ENCODE peak calls at places on chromosomes 3 and 15, in eight cellular contexts. Z, B, U, A, Q, X, W and I are unnamed samples.

GRCh38 chr15:28019594-28020320 is 79.4 kb downstream of the OCA2 start:
- DNase-seq in Q (no peak), X (no peak), W (peak; percentile 54), B (no peak), A (no peak), U (no peak), Z (peak; percentile 35), I (no peak)

GRCh38 chr3:150495563-150496168 is 50.6 kb downstream of the SERP1 start:
- DNase-seq in Q (no peak), Z (peak; percentile 44), U (no peak), A (peak; percentile 85), X (peak; percentile 58), B (no peak), W (peak; percentile 50), I (no peak)

GRCh38 chr3:117278424-117279190 is 569.0 kb downstream of the TUSC7 start:
- DNase-seq in Q (no peak), B (peak; percentile 57), X (peak; percentile 67), Z (no peak), U (peak; percentile 53), W (peak; percentile 33), A (peak; percentile 50), I (peak; percentile 27)

GRCh38 chr3:29285356-29286070 is 4.6 kb downstream of the RBMS3 start:
- DNase-seq in U (no peak), Q (no peak), W (no peak), X (no peak), Z (peak; percentile 28), B (no peak), A (peak; percentile 31), I (no peak)

GRCh38 chr3:64223809-64224570 is 1.3 kb downstream of the PRICKLE2 start:
- DNase-seq in W (no peak), U (no peak), A (no peak), B (no peak), Q (no peak), Z (no peak), X (no peak), I (no peak)

GRCh38 chr3:102980379-102980726 is 545.5 kb downstream of the ZPLD1 start:
- DNase-seq in X (no peak), Q (no peak), A (no peak), U (no peak), Z (no peak), W (no peak), B (no peak), I (no peak)

GRCh38 chr3:177576754-177577153 is 379.5 kb upstream of the TBL1XR1 start:
- DNase-seq in W (no peak), B (no peak), X (no peak), A (no peak), Z (no peak), U (no peak), Q (no peak), I (no peak)

GRCh38 chr3:52237006-52237658 is 1.8 kb downstream of the TWF2 start:
- DNase-seq in X (no peak), U (no peak), A (peak; percentile 70), Z (no peak), Q (no peak), W (no peak), B (no peak), I (no peak)

GRCh38 chr3:64533565-64534317 is 154.1 kb downstream of the ADAMTS9 start:
- DNase-seq in U (peak; percentile 85), B (peak; percentile 86), Q (peak; percentile 84), A (peak; percentile 64), X (peak; percentile 95), Z (peak; percentile 92), W (peak; percentile 82), I (peak; percentile 91)

GRCh38 chr3:36993326-36994283 is at the start of gene MLH1:
- DNase-seq in U (peak; percentile 96), B (peak; percentile 96), A (peak; percentile 100), Z (peak; percentile 100), X (peak; percentile 96), W (peak; percentile 84), Q (peak; percentile 95), I (peak; percentile 100)

GRCh38 chr3:161273589-161274218 is 52.6 kb downstream of the NMD3 start:
- DNase-seq in B (no peak), W (peak; percentile 6), A (peak; percentile 81), X (peak; percentile 72), Z (peak; percentile 37), U (no peak), Q (no peak), I (no peak)

GRCh38 chr3:98057631-98058030 is 22.5 kb upstream of the GABRR3 start:
- DNase-seq in Q (no peak), U (no peak), Z (no peak), B (no peak), X (no peak), A (no peak), W (no peak), I (no peak)

GRCh38 chr3:109195812-109196211 is 59.3 kb downstream of the C3orf85 start:
- DNase-seq in U (no peak), X (no peak), A (peak; percentile 41), W (no peak), B (no peak), Z (peak; percentile 57), Q (no peak), I (no peak)

GRCh38 chr15:53477981-53478766 is 281.3 kb downstream of the WDR72 start:
- DNase-seq in A (no peak), Z (no peak), Q (no peak), X (no peak), B (no peak), W (no peak), U (no peak), I (no peak)

GRCh38 chr3:184299488-184300376 is 691 bp downstream of the PSMD2 start:
- DNase-seq in Q (no peak), Z (peak; percentile 38), A (peak; percentile 50), W (no peak), X (peak; percentile 44), B (no peak), U (no peak), I (no peak)

GRCh38 chr3:24505678-24506560 is 11.3 kb upstream of the THRB start:
- DNase-seq in W (no peak), Z (no peak), X (peak; percentile 54), A (no peak), B (no peak), U (no peak), Q (no peak), I (no peak)

GRCh38 chr3:152360966-152361365 is 92.2 kb downstream of the MBNL1 start:
- DNase-seq in U (no peak), A (no peak), X (no peak), Z (no peak), Q (no peak), W (no peak), B (no peak), I (no peak)

GRCh38 chr3:152357587-152357986 is 88.9 kb downstream of the MBNL1 start:
- DNase-seq in W (no peak), Q (no peak), X (no peak), U (no peak), A (no peak), Z (peak; percentile 39), B (no peak), I (no peak)

GRCh38 chr3:152360303-152360702 is 91.6 kb downstream of the MBNL1 start:
- DNase-seq in Z (no peak), Q (no peak), X (no peak), U (no peak), W (no peak), A (no peak), B (no peak), I (no peak)

GRCh38 chr3:152362086-152362485 is 93.4 kb downstream of the MBNL1 start:
- DNase-seq in B (no peak), Q (no peak), X (no peak), W (no peak), U (no peak), A (no peak), Z (no peak), I (no peak)

DNA sequence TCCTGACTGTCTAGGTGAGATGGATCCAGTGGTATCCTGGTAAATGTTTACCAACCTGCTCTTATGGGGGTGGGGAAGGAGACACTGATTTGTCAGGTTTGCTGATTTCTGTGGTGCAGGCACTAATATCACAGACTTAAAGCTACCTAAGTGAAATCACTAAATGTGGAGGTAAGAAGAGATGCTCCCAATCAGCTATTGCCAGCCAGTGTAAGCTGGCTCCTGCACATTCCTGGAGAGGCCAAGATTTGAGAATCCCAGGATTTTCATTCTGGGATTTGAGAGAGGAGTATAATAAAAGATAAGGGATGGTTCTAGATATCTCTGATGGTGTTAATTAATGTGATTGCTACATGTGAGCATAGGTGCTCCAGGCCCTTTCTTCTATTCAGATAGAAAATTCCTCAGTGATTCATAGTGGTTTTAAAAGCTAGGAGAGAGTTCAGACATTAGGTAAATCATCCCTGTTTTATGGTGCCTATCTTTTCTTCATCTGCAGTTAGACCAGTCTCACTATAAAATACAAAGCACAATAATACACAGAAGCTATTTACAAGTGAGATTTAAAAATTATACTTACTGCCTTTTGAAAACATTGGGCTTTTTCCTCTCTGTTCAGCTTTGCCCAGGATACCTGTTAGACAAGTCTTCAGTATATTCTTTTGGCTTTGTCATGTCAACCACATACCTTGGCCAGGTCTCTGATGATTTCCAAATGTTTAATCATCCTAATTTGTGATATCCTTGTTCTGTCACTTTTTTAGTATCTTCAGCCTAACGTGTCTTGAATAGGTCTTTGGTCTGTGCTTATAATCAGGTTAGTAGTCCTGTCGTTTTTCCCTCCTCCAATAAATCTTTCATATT is 90.9 kb downstream of the MBNL1 start:
- DNase-seq in W (no peak), Z (peak; percentile 27), A (peak; percentile 62), Q (no peak), U (no peak), X (no peak), B (no peak), I (no peak)
- H3K4me1 ChIP-seq in W (peaks cover 35% of the 10 kb centered on the region), Z (no peaks in the 10 kb centered on the region), A (peaks cover 22% of the 10 kb centered on the region), Q (peaks cover 33% of the 10 kb centered on the region), U (peaks cover 3% of the 10 kb centered on the region), X (no peaks in the 10 kb centered on the region), B (no peaks in the 10 kb centered on the region), I (peaks cover 86% of the 10 kb centered on the region)

GRCh38 chr3:43995929-43996378 is 245.7 kb upstream of the TOPAZ1 start:
- DNase-seq in Q (no peak), A (no peak), W (no peak), U (no peak), Z (no peak), B (no peak), X (no peak), I (no peak)
- H3K27ac ChIP-seq in Q (no peak overlapping the region), A (no peak overlapping the region), W (no peak overlapping the region), U (no peak overlapping the region), Z (no peak overlapping the region), B (no peak overlapping the region), X (no peak overlapping the region), I (no peak overlapping the region)

DNA sequence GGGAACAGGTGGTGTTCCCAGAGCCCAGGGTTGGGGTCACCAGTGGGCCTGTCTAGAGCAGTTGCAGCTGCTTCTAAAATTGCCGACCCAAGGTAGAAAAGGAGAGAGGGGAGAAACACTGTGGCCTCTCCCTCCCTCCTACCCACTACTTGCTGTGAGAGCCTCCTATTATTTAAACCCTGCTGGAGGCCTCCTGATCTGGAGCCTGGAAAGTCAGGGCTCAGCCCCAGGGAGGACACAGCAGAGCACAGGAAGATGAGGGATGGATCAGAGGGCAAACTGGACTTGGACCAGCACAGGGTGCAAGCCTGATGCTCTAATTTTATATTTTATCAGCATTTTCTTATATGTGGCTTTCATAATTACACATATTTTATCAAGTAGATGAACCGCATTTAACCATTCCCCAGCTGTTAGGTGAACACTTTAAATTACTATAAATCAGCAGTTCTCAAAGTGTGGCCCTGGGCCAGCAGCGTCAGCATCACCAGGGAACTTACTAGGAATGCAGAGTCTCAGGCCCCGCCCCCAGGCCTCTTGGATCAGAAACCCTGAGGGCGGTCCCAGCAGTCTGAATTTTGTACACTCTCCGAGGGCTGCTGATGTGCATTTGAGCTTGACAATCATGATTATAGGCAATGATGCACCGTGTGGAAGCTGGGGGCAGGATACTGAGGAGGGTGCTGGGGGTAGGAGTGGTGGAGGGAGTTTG is 26.7 kb downstream of the SMAD3 start:
- DNase-seq in Z (peak; percentile 51), B (no peak), Q (no peak), U (no peak), A (no peak), W (no peak), X (no peak), I (no peak)
- H3K4me3 ChIP-seq in Z (no peak overlapping the region), B (no peak overlapping the region), Q (no peak overlapping the region), U (no peak overlapping the region), A (no peak overlapping the region), W (no peak overlapping the region), X (no peak overlapping the region), I (no peak overlapping the region)

GRCh38 chr3:78976200-78976599 is 791.6 kb downstream of the ROBO1 start:
- DNase-seq in Z (peak; percentile 44), W (no peak), U (no peak), B (no peak), Q (no peak), X (no peak), A (no peak), I (no peak)
- H3K4me1 ChIP-seq in Z (peaks cover 12% of the 10 kb centered on the region), W (peaks cover 15% of the 10 kb centered on the region), U (no peaks in the 10 kb centered on the region), B (no peaks in the 10 kb centered on the region), Q (no peaks in the 10 kb centered on the region), X (no peaks in the 10 kb centered on the region), A (peaks cover 8% of the 10 kb centered on the region), I (no peaks in the 10 kb centered on the region)